ENCODE peak calls at places on chromosomes 13 and 19, in five cellular contexts. One of them, this sample, is unnamed. For H3K36me3, the result is how much of the 10 kb centered on the place peaks cover.

GRCh38 chr19:1455336-1456120 is 5.6 kb downstream of the APC2 start:
- DNase-seq in HepG2: peak
- DNase-seq in K562: peak
- DNase-seq in GM12878: no peak
- DNase-seq in H1: peak
- DNase-seq in this sample: peak

GRCh38 chr13:77298403-77298802 is 28.5 kb downstream of the MYCBP2 start:
- DNase-seq in H1: no peak
- DNase-seq in HepG2: no peak
- DNase-seq in GM12878: no peak
- DNase-seq in K562: no peak
- DNase-seq in this sample: no peak

GRCh38 chr13:50419896-50420295 is 404.7 kb downstream of the KCNRG start:
- DNase-seq in GM12878: no peak
- DNase-seq in K562: no peak
- DNase-seq in HepG2: no peak
- DNase-seq in H1: no peak
- DNase-seq in this sample: no peak

GRCh38 chr19:1847684-1848398 is 442 bp downstream of the REXO1 start:
- DNase-seq in K562: peak
- DNase-seq in GM12878: no peak
- DNase-seq in H1: no peak
- DNase-seq in HepG2: peak
- DNase-seq in this sample: peak

GRCh38 chr13:96900992-96901391 is 93.3 kb downstream of the OXGR1 start:
- DNase-seq in HepG2: no peak
- DNase-seq in GM12878: no peak
- DNase-seq in K562: no peak
- DNase-seq in H1: no peak
- DNase-seq in this sample: peak

GRCh38 chr19:11164879-11165406 is 9.4 kb upstream of the SPC24 start:
- DNase-seq in GM12878: no peak
- DNase-seq in K562: no peak
- DNase-seq in H1: no peak
- DNase-seq in HepG2: no peak
- DNase-seq in this sample: no peak

GRCh38 chr19:36111200-36111539 is 227 bp downstream of the OVOL3 start:
- DNase-seq in HepG2: no peak
- DNase-seq in GM12878: no peak
- DNase-seq in H1: no peak
- DNase-seq in K562: no peak
- DNase-seq in this sample: no peak

GRCh38 chr13:37501187-37501586 is 97.4 kb downstream of the POSTN start:
- DNase-seq in HepG2: no peak
- DNase-seq in H1: no peak
- DNase-seq in GM12878: no peak
- DNase-seq in K562: no peak
- DNase-seq in this sample: no peak

GRCh38 chr19:11361771-11362731 is 6.8 kb downstream of the PLPPR2 start:
- DNase-seq in GM12878: no peak
- DNase-seq in H1: no peak
- DNase-seq in HepG2: no peak
- DNase-seq in K562: peak
- DNase-seq in this sample: peak

GRCh38 chr13:111489301-111489700 is 168.9 kb downstream of the TEX29 start:
- DNase-seq in K562: no peak
- DNase-seq in GM12878: no peak
- DNase-seq in H1: no peak
- DNase-seq in HepG2: no peak
- DNase-seq in this sample: no peak

GRCh38 chr13:91785435-91786137 is 387.2 kb downstream of the GPC5 start:
- DNase-seq in H1: no peak
- DNase-seq in HepG2: no peak
- DNase-seq in GM12878: no peak
- DNase-seq in K562: no peak
- DNase-seq in this sample: no peak

GRCh38 chr19:6866646-6867255 is 20.6 kb upstream of the ADGRE1 start:
- DNase-seq in GM12878: no peak
- DNase-seq in HepG2: no peak
- DNase-seq in H1: no peak
- DNase-seq in K562: no peak
- DNase-seq in this sample: no peak

GRCh38 chr13:80778302-80778701 is 437.4 kb upstream of the SPRY2 start:
- DNase-seq in H1: no peak
- DNase-seq in GM12878: no peak
- DNase-seq in K562: no peak
- DNase-seq in HepG2: no peak
- DNase-seq in this sample: no peak

GRCh38 chr19:11697284-11697855 is 41.4 kb downstream of the ZNF823 start:
- DNase-seq in GM12878: no peak
- DNase-seq in H1: no peak
- DNase-seq in K562: no peak
- DNase-seq in HepG2: no peak
- DNase-seq in this sample: no peak

DNA sequence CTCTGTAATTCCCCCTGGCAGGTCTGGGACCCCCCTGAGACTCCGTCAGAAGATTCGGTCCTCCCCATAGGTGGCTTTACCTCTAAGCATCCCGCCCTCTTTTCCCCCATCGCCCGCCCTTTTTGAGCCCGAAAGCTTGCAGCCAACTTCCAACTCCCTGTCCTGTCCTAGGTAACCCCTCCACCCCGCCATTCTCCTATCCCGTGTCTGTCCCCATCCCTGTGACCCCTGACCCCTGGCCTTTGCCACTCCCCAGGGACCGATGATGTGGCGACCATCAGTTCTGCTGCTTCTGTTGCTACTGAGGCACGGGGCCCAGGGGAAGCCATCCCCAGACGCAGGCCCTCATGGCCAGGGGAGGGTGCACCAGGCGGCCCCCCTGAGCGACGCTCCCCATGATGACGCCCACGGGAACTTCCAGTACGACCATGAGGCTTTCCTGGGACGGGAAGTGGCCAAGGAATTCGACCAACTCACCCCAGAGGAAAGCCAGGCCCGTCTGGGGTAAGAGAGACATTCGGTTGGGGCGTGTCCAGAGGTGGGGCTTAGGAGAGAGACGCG is 488 bp downstream of the RCN3 start:
- DNase-seq in H1: no peak
- DNase-seq in HepG2: no peak
- DNase-seq in GM12878: no peak
- DNase-seq in K562: no peak
- DNase-seq in this sample: no peak
- H3K36me3 ChIP-seq in H1: under half
- H3K36me3 ChIP-seq in HepG2: under half
- H3K36me3 ChIP-seq in GM12878: under half
- H3K36me3 ChIP-seq in K562: under half
- H3K36me3 ChIP-seq in this sample: under half

GRCh38 chr19:30150626-30151025 is 208.6 kb downstream of the URI1 start:
- DNase-seq in H1: no peak
- DNase-seq in K562: no peak
- DNase-seq in GM12878: no peak
- DNase-seq in HepG2: no peak
- DNase-seq in this sample: no peak
- TF ChIP-seq POLR2AphosphoS5 in H1: no peak
- TF ChIP-seq POLR2AphosphoS5 in K562: no peak
- TF ChIP-seq POLR2AphosphoS5 in GM12878: no peak
- TF ChIP-seq POLR2AphosphoS5 in HepG2: no peak
- TF ChIP-seq POLR2AphosphoS5 in this sample: no peak

GRCh38 chr19:56174550-56174949 is 1.3 kb upstream of the GALP start:
- DNase-seq in GM12878: no peak
- DNase-seq in K562: peak
- DNase-seq in H1: no peak
- DNase-seq in HepG2: no peak
- DNase-seq in this sample: no peak

GRCh38 chr19:56174086-56174485 is 1.7 kb upstream of the GALP start:
- DNase-seq in HepG2: no peak
- DNase-seq in K562: no peak
- DNase-seq in H1: no peak
- DNase-seq in GM12878: no peak
- DNase-seq in this sample: no peak

GRCh38 chr19:56167064-56167578 is 8.7 kb upstream of the GALP start:
- DNase-seq in K562: peak
- DNase-seq in GM12878: no peak
- DNase-seq in HepG2: no peak
- DNase-seq in H1: no peak
- DNase-seq in this sample: no peak

DNA sequence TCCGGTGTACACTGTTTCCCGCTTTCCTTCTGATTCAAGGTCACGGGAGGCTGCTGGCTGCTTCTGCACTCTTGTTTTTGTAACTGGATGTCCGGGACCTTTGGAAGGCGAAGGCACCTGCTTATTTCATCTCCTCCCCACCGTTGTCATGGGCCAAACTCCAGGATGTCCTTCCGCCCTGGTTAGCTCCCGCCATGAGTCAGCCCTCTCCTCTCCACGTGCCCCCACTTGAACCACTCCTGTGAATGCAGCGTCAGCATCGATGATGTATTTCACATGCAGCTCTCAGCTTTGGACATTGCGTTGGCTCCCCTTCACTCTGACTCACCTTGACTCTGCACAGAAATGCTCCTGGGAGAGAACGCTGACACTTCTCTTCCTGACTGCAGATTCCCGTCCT is 5.5 kb upstream of the GALP start:
- DNase-seq in H1: no peak
- DNase-seq in HepG2: peak
- DNase-seq in GM12878: no peak
- DNase-seq in K562: peak
- DNase-seq in this sample: no peak
- TF ChIP-seq TAF1 in H1: no peak
- TF ChIP-seq TAF1 in HepG2: peak
- TF ChIP-seq TAF1 in GM12878: no peak
- TF ChIP-seq TAF1 in K562: no peak
- TF ChIP-seq TAF1 in this sample: no peak

DNA sequence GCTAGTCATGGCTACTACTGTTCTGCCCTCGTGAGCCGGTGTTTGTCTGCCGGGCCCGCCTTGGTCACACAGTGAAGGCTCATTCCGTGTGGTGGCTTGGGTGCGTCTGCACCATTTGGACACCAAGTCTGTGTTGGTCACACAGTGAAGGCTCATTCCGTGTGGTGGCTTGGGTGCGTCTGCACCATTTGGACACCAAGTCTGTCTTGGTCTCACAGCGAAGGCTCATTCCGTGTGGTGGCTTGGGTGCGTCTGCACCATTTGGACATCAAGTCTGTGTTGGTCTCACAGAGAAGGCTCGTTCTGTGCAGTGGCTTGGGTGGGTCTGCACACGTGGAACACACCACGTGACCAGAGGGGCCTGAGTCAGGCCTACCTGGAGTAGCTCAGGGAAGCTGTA is 29.0 kb upstream of the DCUN1D2 start:
- DNase-seq in H1: no peak
- DNase-seq in GM12878: no peak
- DNase-seq in HepG2: no peak
- DNase-seq in K562: no peak
- DNase-seq in this sample: no peak
- H3K36me3 ChIP-seq in H1: under half
- H3K36me3 ChIP-seq in GM12878: under half
- H3K36me3 ChIP-seq in HepG2: under half
- H3K36me3 ChIP-seq in K562: under half
- H3K36me3 ChIP-seq in this sample: under half

DNA sequence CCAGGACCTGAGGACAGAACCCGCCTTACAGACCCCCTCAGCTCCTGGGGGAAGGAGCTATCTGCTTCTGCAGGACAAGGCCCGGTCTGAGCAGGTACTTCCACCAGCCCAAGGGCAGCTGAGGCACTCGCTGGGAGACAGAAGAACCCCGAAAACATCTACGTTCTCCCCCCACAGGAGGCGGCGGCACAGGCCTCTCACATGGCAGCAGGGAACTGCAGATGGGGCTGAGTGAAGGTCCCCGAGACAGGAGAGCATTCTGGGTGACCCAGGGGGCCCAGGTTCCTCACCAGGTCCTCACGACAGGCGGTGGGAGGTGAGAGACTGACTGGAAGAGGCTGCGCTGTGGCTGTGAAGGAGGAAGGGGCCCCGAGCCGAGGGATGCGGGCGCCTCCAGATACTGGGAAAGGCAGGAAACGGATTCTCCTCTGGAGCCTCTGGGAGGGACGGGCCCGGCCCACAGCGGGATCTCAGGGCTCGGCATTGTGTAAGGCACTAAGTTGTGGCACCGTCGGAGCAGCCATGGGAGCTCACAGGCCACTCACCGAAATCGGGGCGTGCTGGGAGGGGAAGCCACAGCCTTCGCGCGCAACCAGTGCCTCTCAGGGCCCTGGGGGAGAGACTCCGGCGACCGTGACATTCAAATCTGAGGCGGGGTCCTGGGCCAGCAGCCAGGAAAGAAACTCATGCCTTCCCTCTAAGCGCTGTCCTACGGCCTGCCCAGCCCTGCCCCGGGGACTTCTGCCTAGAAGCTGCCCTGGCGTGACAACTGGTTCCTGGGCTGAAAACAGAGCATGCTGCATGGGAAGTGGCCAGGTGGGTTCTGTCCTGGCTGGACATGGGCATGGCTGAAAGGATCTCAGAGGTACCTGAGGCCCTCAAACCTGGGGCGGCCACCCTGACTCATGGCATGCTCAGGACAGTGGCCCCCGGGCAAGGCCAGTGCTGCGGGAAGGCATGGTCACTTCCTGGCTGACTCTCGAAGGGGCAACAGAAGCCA is 14.0 kb downstream of the RPL36 start:
- DNase-seq in H1: no peak
- DNase-seq in GM12878: no peak
- DNase-seq in K562: peak
- DNase-seq in HepG2: no peak
- DNase-seq in this sample: no peak
- TF ChIP-seq POLR2AphosphoS5 in H1: no peak
- TF ChIP-seq POLR2AphosphoS5 in GM12878: no peak
- TF ChIP-seq POLR2AphosphoS5 in K562: no peak
- TF ChIP-seq POLR2AphosphoS5 in HepG2: no peak
- TF ChIP-seq POLR2AphosphoS5 in this sample: no peak

GRCh38 chr19:48171584-48172170 is 1.2 kb downstream of the ZSWIM9 start:
- DNase-seq in H1: no peak
- DNase-seq in GM12878: no peak
- DNase-seq in K562: no peak
- DNase-seq in HepG2: no peak
- DNase-seq in this sample: no peak

GRCh38 chr19:48169585-48169973 is 565 bp downstream of the LIG1 start:
- DNase-seq in H1: peak
- DNase-seq in GM12878: no peak
- DNase-seq in K562: peak
- DNase-seq in HepG2: peak
- DNase-seq in this sample: peak

GRCh38 chr19:48169974-48170803 is at the start of the genes LIG1 and ZSWIM9:
- DNase-seq in H1: peak
- DNase-seq in HepG2: peak
- DNase-seq in GM12878: peak
- DNase-seq in K562: peak
- DNase-seq in this sample: peak

GRCh38 chr19:48168689-48169088 is 1.5 kb downstream of the LIG1 start:
- DNase-seq in H1: no peak
- DNase-seq in HepG2: no peak
- DNase-seq in K562: no peak
- DNase-seq in GM12878: no peak
- DNase-seq in this sample: no peak

GRCh38 chr19:48170817-48171347 is 402 bp downstream of the ZSWIM9 start:
- DNase-seq in HepG2: no peak
- DNase-seq in H1: no peak
- DNase-seq in K562: no peak
- DNase-seq in GM12878: no peak
- DNase-seq in this sample: peak
- TF ChIP-seq TAF1 in HepG2: no peak
- TF ChIP-seq TAF1 in H1: peak
- TF ChIP-seq TAF1 in K562: no peak
- TF ChIP-seq TAF1 in GM12878: no peak
- TF ChIP-seq TAF1 in this sample: no peak

GRCh38 chr19:40862333-40862732 is 12.1 kb upstream of the CYP2A6 start:
- DNase-seq in K562: no peak
- DNase-seq in GM12878: no peak
- DNase-seq in HepG2: peak
- DNase-seq in H1: no peak
- DNase-seq in this sample: no peak
- H3K36me3 ChIP-seq in K562: under half
- H3K36me3 ChIP-seq in GM12878: under half
- H3K36me3 ChIP-seq in HepG2: under half
- H3K36me3 ChIP-seq in H1: under half
- H3K36me3 ChIP-seq in this sample: under half

This sample was measured in SK-N-SH.